ENCODE peak calls at places on chromosome X, in ten cellular contexts. One of them, this sample, is unnamed.

GRCh38 chrX:21972721-21973120 is 32.2 kb downstream of the SMS start:
- DNase-seq in activated CD4-positive, alpha-beta T cell treated with anti-CD3 and anti-CD28 coated beads for 1 hour: no peak
- DNase-seq in NCI-H1092 treated with DMSO at 0.1 percent for 48 hours: no peak
- DNase-seq in ACHN: peak
- DNase-seq in GM03348: peak
- DNase-seq in HCEC 1CT: peak
- DNase-seq in H9: no peak
- DNase-seq in AG09319: no peak
- DNase-seq in amygdala: no peak
- DNase-seq in IMR-90: peak
- DNase-seq in this sample: peak

GRCh38 chrX:133670394-133670793 is 255.1 kb upstream of the GPC4 start:
- DNase-seq in activated CD4-positive, alpha-beta T cell treated with anti-CD3 and anti-CD28 coated beads for 1 hour: no peak
- DNase-seq in NCI-H1092 treated with DMSO at 0.1 percent for 48 hours: peak
- DNase-seq in ACHN: peak
- DNase-seq in GM03348: peak
- DNase-seq in HCEC 1CT: no peak
- DNase-seq in H9: no peak
- DNase-seq in AG09319: no peak
- DNase-seq in amygdala: no peak
- DNase-seq in IMR-90: peak
- DNase-seq in this sample: peak

GRCh38 chrX:109632906-109633504 is 8.0 kb upstream of the KCNE5 start:
- DNase-seq in activated CD4-positive, alpha-beta T cell treated with anti-CD3 and anti-CD28 coated beads for 1 hour: no peak
- DNase-seq in NCI-H1092 treated with DMSO at 0.1 percent for 48 hours: peak
- DNase-seq in ACHN: peak
- DNase-seq in GM03348: peak
- DNase-seq in HCEC 1CT: no peak
- DNase-seq in H9: peak
- DNase-seq in AG09319: no peak
- DNase-seq in amygdala: no peak
- DNase-seq in IMR-90: peak
- DNase-seq in this sample: peak

GRCh38 chrX:70553516-70553915 is 108.9 kb downstream of the DLG3 start:
- DNase-seq in activated CD4-positive, alpha-beta T cell treated with anti-CD3 and anti-CD28 coated beads for 1 hour: no peak
- DNase-seq in NCI-H1092 treated with DMSO at 0.1 percent for 48 hours: no peak
- DNase-seq in ACHN: no peak
- DNase-seq in GM03348: no peak
- DNase-seq in HCEC 1CT: no peak
- DNase-seq in H9: no peak
- DNase-seq in AG09319: no peak
- DNase-seq in amygdala: no peak
- DNase-seq in IMR-90: no peak
- DNase-seq in this sample: no peak

GRCh38 chrX:28520786-28521185 is 66.5 kb upstream of the IL1RAPL1 start:
- DNase-seq in activated CD4-positive, alpha-beta T cell treated with anti-CD3 and anti-CD28 coated beads for 1 hour: no peak
- DNase-seq in NCI-H1092 treated with DMSO at 0.1 percent for 48 hours: no peak
- DNase-seq in ACHN: no peak
- DNase-seq in GM03348: no peak
- DNase-seq in HCEC 1CT: no peak
- DNase-seq in H9: no peak
- DNase-seq in AG09319: no peak
- DNase-seq in amygdala: no peak
- DNase-seq in IMR-90: no peak
- DNase-seq in this sample: no peak

GRCh38 chrX:144896323-144896722 is 351.0 kb upstream of the SPANXN1 start:
- DNase-seq in activated CD4-positive, alpha-beta T cell treated with anti-CD3 and anti-CD28 coated beads for 1 hour: no peak
- DNase-seq in NCI-H1092 treated with DMSO at 0.1 percent for 48 hours: peak
- DNase-seq in ACHN: no peak
- DNase-seq in GM03348: peak
- DNase-seq in HCEC 1CT: no peak
- DNase-seq in H9: no peak
- DNase-seq in AG09319: no peak
- DNase-seq in amygdala: no peak
- DNase-seq in IMR-90: no peak
- DNase-seq in this sample: peak

GRCh38 chrX:132127748-132128147 is at the start of gene FRMD7:
- DNase-seq in activated CD4-positive, alpha-beta T cell treated with anti-CD3 and anti-CD28 coated beads for 1 hour: no peak
- DNase-seq in NCI-H1092 treated with DMSO at 0.1 percent for 48 hours: no peak
- DNase-seq in ACHN: no peak
- DNase-seq in GM03348: peak
- DNase-seq in HCEC 1CT: no peak
- DNase-seq in H9: no peak
- DNase-seq in AG09319: no peak
- DNase-seq in amygdala: no peak
- DNase-seq in IMR-90: no peak
- DNase-seq in this sample: no peak

GRCh38 chrX:71919886-71920285 is 9.2 kb downstream of the NHSL2 start:
- DNase-seq in activated CD4-positive, alpha-beta T cell treated with anti-CD3 and anti-CD28 coated beads for 1 hour: no peak
- DNase-seq in NCI-H1092 treated with DMSO at 0.1 percent for 48 hours: no peak
- DNase-seq in ACHN: no peak
- DNase-seq in GM03348: no peak
- DNase-seq in HCEC 1CT: no peak
- DNase-seq in H9: no peak
- DNase-seq in AG09319: no peak
- DNase-seq in amygdala: no peak
- DNase-seq in IMR-90: no peak
- DNase-seq in this sample: no peak

GRCh38 chrX:155263854-155264628 is at the start of gene RAB39B:
- DNase-seq in activated CD4-positive, alpha-beta T cell treated with anti-CD3 and anti-CD28 coated beads for 1 hour: peak
- DNase-seq in NCI-H1092 treated with DMSO at 0.1 percent for 48 hours: peak
- DNase-seq in ACHN: peak
- DNase-seq in GM03348: peak
- DNase-seq in HCEC 1CT: peak
- DNase-seq in H9: peak
- DNase-seq in AG09319: peak
- DNase-seq in amygdala: peak
- DNase-seq in IMR-90: peak
- DNase-seq in this sample: no peak

GRCh38 chrX:18410038-18410437 is 15.4 kb upstream of the CDKL5 start:
- DNase-seq in activated CD4-positive, alpha-beta T cell treated with anti-CD3 and anti-CD28 coated beads for 1 hour: no peak
- DNase-seq in NCI-H1092 treated with DMSO at 0.1 percent for 48 hours: peak
- DNase-seq in ACHN: peak
- DNase-seq in GM03348: peak
- DNase-seq in HCEC 1CT: peak
- DNase-seq in H9: no peak
- DNase-seq in AG09319: no peak
- DNase-seq in amygdala: no peak
- DNase-seq in IMR-90: peak
- DNase-seq in this sample: peak

GRCh38 chrX:51894697-51895336 is 1.4 kb downstream of the MAGED1 start:
- DNase-seq in activated CD4-positive, alpha-beta T cell treated with anti-CD3 and anti-CD28 coated beads for 1 hour: no peak
- DNase-seq in NCI-H1092 treated with DMSO at 0.1 percent for 48 hours: peak
- DNase-seq in ACHN: no peak
- DNase-seq in GM03348: peak
- DNase-seq in HCEC 1CT: no peak
- DNase-seq in H9: no peak
- DNase-seq in AG09319: no peak
- DNase-seq in amygdala: no peak
- DNase-seq in IMR-90: peak
- DNase-seq in this sample: no peak

GRCh38 chrX:119062750-119063374 is 9.9 kb upstream of the CT47C1 start:
- DNase-seq in activated CD4-positive, alpha-beta T cell treated with anti-CD3 and anti-CD28 coated beads for 1 hour: no peak
- DNase-seq in NCI-H1092 treated with DMSO at 0.1 percent for 48 hours: no peak
- DNase-seq in ACHN: no peak
- DNase-seq in GM03348: no peak
- DNase-seq in HCEC 1CT: no peak
- DNase-seq in H9: no peak
- DNase-seq in AG09319: no peak
- DNase-seq in amygdala: no peak
- DNase-seq in IMR-90: peak
- DNase-seq in this sample: no peak

GRCh38 chrX:39675619-39676018 is 422.1 kb downstream of the BCOR start:
- DNase-seq in activated CD4-positive, alpha-beta T cell treated with anti-CD3 and anti-CD28 coated beads for 1 hour: no peak
- DNase-seq in NCI-H1092 treated with DMSO at 0.1 percent for 48 hours: no peak
- DNase-seq in ACHN: no peak
- DNase-seq in GM03348: no peak
- DNase-seq in HCEC 1CT: no peak
- DNase-seq in H9: no peak
- DNase-seq in AG09319: no peak
- DNase-seq in amygdala: no peak
- DNase-seq in IMR-90: no peak
- DNase-seq in this sample: no peak

GRCh38 chrX:147962476-147962875 is 18.7 kb upstream of the FMR1NB start:
- DNase-seq in activated CD4-positive, alpha-beta T cell treated with anti-CD3 and anti-CD28 coated beads for 1 hour: no peak
- DNase-seq in NCI-H1092 treated with DMSO at 0.1 percent for 48 hours: no peak
- DNase-seq in ACHN: no peak
- DNase-seq in GM03348: no peak
- DNase-seq in HCEC 1CT: peak
- DNase-seq in H9: no peak
- DNase-seq in AG09319: no peak
- DNase-seq in amygdala: no peak
- DNase-seq in IMR-90: no peak
- DNase-seq in this sample: no peak

GRCh38 chrX:114675365-114675764 is 91.5 kb downstream of the HTR2C start:
- DNase-seq in activated CD4-positive, alpha-beta T cell treated with anti-CD3 and anti-CD28 coated beads for 1 hour: no peak
- DNase-seq in NCI-H1092 treated with DMSO at 0.1 percent for 48 hours: no peak
- DNase-seq in ACHN: no peak
- DNase-seq in GM03348: peak
- DNase-seq in HCEC 1CT: peak
- DNase-seq in H9: no peak
- DNase-seq in AG09319: peak
- DNase-seq in amygdala: no peak
- DNase-seq in IMR-90: no peak
- DNase-seq in this sample: no peak

GRCh38 chrX:136182394-136182793 is 35.1 kb downstream of the FHL1 start:
- DNase-seq in activated CD4-positive, alpha-beta T cell treated with anti-CD3 and anti-CD28 coated beads for 1 hour: no peak
- DNase-seq in NCI-H1092 treated with DMSO at 0.1 percent for 48 hours: no peak
- DNase-seq in ACHN: no peak
- DNase-seq in GM03348: no peak
- DNase-seq in HCEC 1CT: no peak
- DNase-seq in H9: no peak
- DNase-seq in AG09319: no peak
- DNase-seq in amygdala: no peak
- DNase-seq in IMR-90: no peak
- DNase-seq in this sample: no peak

GRCh38 chrX:88883205-88883604 is 136.2 kb downstream of the CPXCR1 start:
- DNase-seq in activated CD4-positive, alpha-beta T cell treated with anti-CD3 and anti-CD28 coated beads for 1 hour: no peak
- DNase-seq in NCI-H1092 treated with DMSO at 0.1 percent for 48 hours: no peak
- DNase-seq in ACHN: no peak
- DNase-seq in GM03348: no peak
- DNase-seq in HCEC 1CT: no peak
- DNase-seq in H9: no peak
- DNase-seq in AG09319: no peak
- DNase-seq in amygdala: no peak
- DNase-seq in IMR-90: no peak
- DNase-seq in this sample: peak

GRCh38 chrX:93120805-93121204 is 552.6 kb downstream of the NAP1L3 start:
- DNase-seq in activated CD4-positive, alpha-beta T cell treated with anti-CD3 and anti-CD28 coated beads for 1 hour: no peak
- DNase-seq in NCI-H1092 treated with DMSO at 0.1 percent for 48 hours: no peak
- DNase-seq in ACHN: no peak
- DNase-seq in GM03348: no peak
- DNase-seq in HCEC 1CT: no peak
- DNase-seq in H9: no peak
- DNase-seq in AG09319: no peak
- DNase-seq in amygdala: no peak
- DNase-seq in IMR-90: no peak
- DNase-seq in this sample: no peak

GRCh38 chrX:120664081-120664480 is 34.2 kb upstream of the C1GALT1C1 start:
- DNase-seq in activated CD4-positive, alpha-beta T cell treated with anti-CD3 and anti-CD28 coated beads for 1 hour: no peak
- DNase-seq in NCI-H1092 treated with DMSO at 0.1 percent for 48 hours: peak
- DNase-seq in ACHN: peak
- DNase-seq in GM03348: no peak
- DNase-seq in HCEC 1CT: no peak
- DNase-seq in H9: no peak
- DNase-seq in AG09319: no peak
- DNase-seq in amygdala: no peak
- DNase-seq in IMR-90: peak
- DNase-seq in this sample: peak

GRCh38 chrX:13888284-13888683 is 71.4 kb upstream of the GPM6B start:
- DNase-seq in activated CD4-positive, alpha-beta T cell treated with anti-CD3 and anti-CD28 coated beads for 1 hour: no peak
- DNase-seq in NCI-H1092 treated with DMSO at 0.1 percent for 48 hours: no peak
- DNase-seq in ACHN: no peak
- DNase-seq in GM03348: no peak
- DNase-seq in HCEC 1CT: no peak
- DNase-seq in H9: no peak
- DNase-seq in AG09319: no peak
- DNase-seq in amygdala: peak
- DNase-seq in IMR-90: no peak
- DNase-seq in this sample: no peak

GRCh38 chrX:120036704-120037103 is 40.8 kb downstream of the RHOXF2B start:
- DNase-seq in activated CD4-positive, alpha-beta T cell treated with anti-CD3 and anti-CD28 coated beads for 1 hour: no peak
- DNase-seq in NCI-H1092 treated with DMSO at 0.1 percent for 48 hours: no peak
- DNase-seq in ACHN: no peak
- DNase-seq in GM03348: no peak
- DNase-seq in HCEC 1CT: no peak
- DNase-seq in H9: no peak
- DNase-seq in AG09319: no peak
- DNase-seq in amygdala: no peak
- DNase-seq in IMR-90: no peak
- DNase-seq in this sample: no peak

GRCh38 chrX:56499372-56499771 is 64.1 kb upstream of the UBQLN2 start:
- DNase-seq in activated CD4-positive, alpha-beta T cell treated with anti-CD3 and anti-CD28 coated beads for 1 hour: no peak
- DNase-seq in NCI-H1092 treated with DMSO at 0.1 percent for 48 hours: no peak
- DNase-seq in ACHN: no peak
- DNase-seq in GM03348: no peak
- DNase-seq in HCEC 1CT: no peak
- DNase-seq in H9: no peak
- DNase-seq in AG09319: no peak
- DNase-seq in amygdala: no peak
- DNase-seq in IMR-90: no peak
- DNase-seq in this sample: no peak

GRCh38 chrX:18983711-18984380 is at the start of gene PHKA2:
- DNase-seq in activated CD4-positive, alpha-beta T cell treated with anti-CD3 and anti-CD28 coated beads for 1 hour: peak
- DNase-seq in NCI-H1092 treated with DMSO at 0.1 percent for 48 hours: no peak
- DNase-seq in ACHN: peak
- DNase-seq in GM03348: peak
- DNase-seq in HCEC 1CT: no peak
- DNase-seq in H9: peak
- DNase-seq in AG09319: no peak
- DNase-seq in amygdala: peak
- DNase-seq in IMR-90: no peak
- DNase-seq in this sample: peak

This sample was measured in RKO.